ENCODE peak calls at places on chromosome 9, in ten cellular contexts. Q is GM06990; R is SJSA1; K is right atrium auricular region; F is brain microvascular endothelial cell; C is GM23248; O is foreskin fibroblast; E is GM12865; P is breast epithelium; Z is CD8-positive, alpha-beta memory T cell. B is an unnamed sample.

GRCh38 chr9:110033869-110034268 is 174.1 kb downstream of the C9orf152 start:
- DNase-seq in Q (no peak), C (peak; percentile 33), F (no peak), Z (no peak), O (peak; percentile 49), K (no peak), P (no peak), E (no peak), R (peak; percentile 65), B (no peak)

GRCh38 chr9:82882744-82883143 is 180.2 kb downstream of the RASEF start:
- DNase-seq in F (peak; percentile 2), R (peak; percentile 7), Z (no peak), P (no peak), O (no peak), E (no peak), C (no peak), Q (no peak), K (no peak), B (no peak)

GRCh38 chr9:133148351-133149129 is 15.2 kb downstream of the GBGT1 start:
- DNase-seq in Q (peak; percentile 70), P (peak; percentile 69), O (peak; percentile 68), K (no peak), Z (peak; percentile 73), E (peak; percentile 66), R (no peak), C (peak; percentile 70), F (no peak), B (no peak)

GRCh38 chr9:72772641-72773040 is 180.2 kb downstream of the ALDH1A1 start:
- DNase-seq in O (peak; percentile 50), R (peak; percentile 33), C (peak; percentile 13), K (no peak), Q (no peak), E (no peak), Z (no peak), F (no peak), P (no peak), B (no peak)

GRCh38 chr9:129412814-129413536 is 207.9 kb downstream of the C9orf50 start:
- DNase-seq in R (peak; percentile 59), F (peak; percentile 73), Q (peak; percentile 32), P (no peak), Z (no peak), O (peak; percentile 87), E (peak; percentile 40), C (peak; percentile 94), K (peak; percentile 88), B (no peak)

GRCh38 chr9:133396952-133397351 is 20.8 kb downstream of the STKLD1 start:
- DNase-seq in Z (no peak), C (peak; percentile 48), Q (no peak), R (no peak), E (no peak), F (peak; percentile 6), P (no peak), O (peak; percentile 39), K (no peak), B (no peak)

GRCh38 chr9:130765135-130766030 is 69.7 kb upstream of the ABL1 start:
- DNase-seq in Q (peak; percentile 67), F (no peak), R (no peak), O (no peak), C (peak; percentile 43), Z (no peak), P (no peak), E (peak; percentile 83), K (no peak), B (no peak)

GRCh38 chr9:110604101-110604710 is 24.7 kb upstream of the SVEP1 start:
- DNase-seq in R (no peak), F (peak; percentile 43), P (no peak), K (no peak), O (peak; percentile 60), Q (no peak), E (peak; percentile 26), Z (no peak), C (no peak), B (no peak)

GRCh38 chr9:21974542-21975409 is 19.4 kb downstream of the CDKN2A start:
- DNase-seq in K (no peak), Z (peak; percentile 28), P (no peak), R (peak; percentile 85), Q (peak; percentile 61), E (peak; percentile 49), C (peak; percentile 78), O (peak; percentile 88), F (peak; percentile 80), B (no peak)

GRCh38 chr9:80061940-80062339 is 490.2 kb downstream of the TLE4 start:
- DNase-seq in E (no peak), F (peak; percentile 97), O (peak; percentile 98), Q (no peak), P (no peak), C (peak; percentile 88), R (peak; percentile 69), K (no peak), Z (no peak), B (peak; percentile 43)

GRCh38 chr9:107044872-107045271 is 181.9 kb downstream of the ZNF462 start:
- DNase-seq in O (no peak), Q (no peak), E (no peak), R (no peak), C (no peak), K (no peak), F (no peak), Z (no peak), P (no peak), B (no peak)

GRCh38 chr9:127976943-127977871 is 3.6 kb downstream of the EEIG1 start:
- DNase-seq in K (no peak), R (no peak), Q (no peak), C (no peak), F (no peak), O (no peak), Z (no peak), P (no peak), E (no peak), B (no peak)

DNA sequence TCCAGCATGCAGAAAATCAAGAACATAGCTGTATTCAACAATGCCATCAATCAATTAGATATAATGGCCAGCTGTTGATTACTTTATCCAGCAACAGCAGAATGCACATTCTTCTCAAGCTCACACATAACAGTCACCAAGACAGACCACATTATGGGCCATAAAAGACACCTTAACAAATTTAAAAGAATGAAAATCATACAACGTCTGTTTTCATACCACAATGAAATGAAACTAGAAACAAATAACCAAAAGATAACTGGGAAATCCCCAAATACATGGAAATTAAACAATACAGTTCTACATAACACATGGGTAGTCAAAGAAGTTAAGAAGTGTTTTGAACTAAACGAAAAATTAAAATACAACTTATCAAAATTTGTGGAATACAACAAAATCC is 130.9 kb upstream of the GNA14 start:
- DNase-seq in Q (no peak), C (no peak), P (no peak), E (no peak), R (no peak), O (no peak), Z (no peak), K (no peak), F (no peak), B (no peak)
- H3K4me3 ChIP-seq in Q (no peak overlapping the region), C (no peak overlapping the region), P (no peak overlapping the region), E (no peak overlapping the region), R (no peak overlapping the region), O (no peak overlapping the region), Z (no peak overlapping the region), K (no peak overlapping the region), F (no peak overlapping the region), B (no peak overlapping the region)

DNA sequence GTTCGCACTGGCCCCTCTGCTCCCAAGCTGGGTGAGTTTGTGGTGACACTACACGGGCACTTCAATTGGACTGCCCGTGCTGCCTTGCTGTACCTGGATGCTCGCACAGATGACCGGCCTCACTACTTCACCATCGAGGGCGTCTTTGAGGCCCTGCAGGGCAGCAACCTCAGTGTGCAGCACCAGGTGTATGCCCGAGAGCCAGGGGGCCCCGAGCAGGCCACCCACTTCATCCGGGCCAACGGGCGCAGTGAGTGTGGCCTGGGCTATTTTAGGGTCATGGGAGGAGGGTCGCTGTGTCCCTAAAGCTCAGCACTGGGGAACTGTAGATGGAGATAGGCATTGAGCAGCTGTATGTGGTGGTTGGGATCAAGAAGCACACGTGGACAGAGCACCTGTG is 1.4 kb downstream of the NPR2 start:
- DNase-seq in Z (no peak), Q (no peak), P (no peak), R (no peak), F (no peak), O (no peak), K (no peak), C (no peak), E (no peak), B (no peak)
- H3K4me3 ChIP-seq in Z (no peak overlapping the region), Q (no peak overlapping the region), P (no peak overlapping the region), R (no peak overlapping the region), F (no peak overlapping the region), O (peak overlapping the region; percentile 62), K (no peak overlapping the region), C (peak overlapping the region; percentile 68), E (no peak overlapping the region), B (no peak overlapping the region)

GRCh38 chr9:12818431-12819000 is 43.7 kb downstream of the LURAP1L start:
- DNase-seq in E (no peak), K (no peak), F (peak; percentile 26), R (no peak), Q (no peak), P (no peak), O (peak; percentile 37), C (peak; percentile 62), Z (no peak), B (no peak)
- H3K4me3 ChIP-seq in E (no peak overlapping the region), K (no peak overlapping the region), F (no peak overlapping the region), R (no peak overlapping the region), Q (no peak overlapping the region), P (no peak overlapping the region), O (no peak overlapping the region), C (no peak overlapping the region), Z (no peak overlapping the region), B (no peak overlapping the region)

GRCh38 chr9:14212116-14212515 is 101.8 kb downstream of the NFIB start:
- DNase-seq in E (no peak), P (no peak), F (no peak), C (peak; percentile 74), R (no peak), K (no peak), Z (no peak), Q (no peak), O (peak; percentile 53), B (no peak)
- H3K4me3 ChIP-seq in E (no peak overlapping the region), P (no peak overlapping the region), F (no peak overlapping the region), C (no peak overlapping the region), R (no peak overlapping the region), K (no peak overlapping the region), Z (no peak overlapping the region), Q (no peak overlapping the region), O (no peak overlapping the region), B (no peak overlapping the region)

GRCh38 chr9:35366627-35367026 is 123.3 kb upstream of the RUSC2 start:
- DNase-seq in E (no peak), Z (no peak), Q (no peak), C (no peak), K (no peak), O (peak; percentile 14), F (no peak), P (no peak), R (no peak), B (no peak)
- H3K4me3 ChIP-seq in E (no peak overlapping the region), Z (no peak overlapping the region), Q (no peak overlapping the region), C (no peak overlapping the region), K (no peak overlapping the region), O (no peak overlapping the region), F (no peak overlapping the region), P (no peak overlapping the region), R (no peak overlapping the region), B (no peak overlapping the region)